ENCODE peak calls at places on chromosomes 13 and 19, in nine cellular contexts. One of them, this sample, is unnamed.

GRCh38 chr19:51501594-51502263 is at the start of gene SIGLEC12:
- DNase-seq in nucleus accumbens: no peak
- DNase-seq in fibroblast of pulmonary artery: no peak
- DNase-seq in GOT3: no peak
- DNase-seq in HS-5: no peak
- DNase-seq in caudate nucleus: no peak
- DNase-seq in epithelial cell of esophagus: no peak
- DNase-seq in T-helper 1 cell: no peak
- DNase-seq in stimulated activated naive CD8-positive, alpha-beta T cell treated with anti-CD3 and anti-CD28 coated beads, Interleukin-15, Interleukin-2, amounts not matched to agents 100 U/mL and 50 U/mL, for 24 hours: peak
- DNase-seq in this sample: no peak

GRCh38 chr19:56119585-56119978 is 1.5 kb downstream of the ZNF787 start:
- DNase-seq in nucleus accumbens: no peak
- DNase-seq in fibroblast of pulmonary artery: no peak
- DNase-seq in GOT3: no peak
- DNase-seq in HS-5: no peak
- DNase-seq in caudate nucleus: no peak
- DNase-seq in epithelial cell of esophagus: peak
- DNase-seq in T-helper 1 cell: no peak
- DNase-seq in stimulated activated naive CD8-positive, alpha-beta T cell treated with anti-CD3 and anti-CD28 coated beads, Interleukin-15, Interleukin-2, amounts not matched to agents 100 U/mL and 50 U/mL, for 24 hours: no peak
- DNase-seq in this sample: no peak

GRCh38 chr19:9171393-9171991 is 7.3 kb upstream of the OR7D2 start:
- DNase-seq in nucleus accumbens: no peak
- DNase-seq in fibroblast of pulmonary artery: peak
- DNase-seq in GOT3: no peak
- DNase-seq in HS-5: no peak
- DNase-seq in caudate nucleus: no peak
- DNase-seq in epithelial cell of esophagus: no peak
- DNase-seq in T-helper 1 cell: no peak
- DNase-seq in stimulated activated naive CD8-positive, alpha-beta T cell treated with anti-CD3 and anti-CD28 coated beads, Interleukin-15, Interleukin-2, amounts not matched to agents 100 U/mL and 50 U/mL, for 24 hours: no peak
- DNase-seq in this sample: no peak

GRCh38 chr19:17466487-17466850 is 3.9 kb upstream of the SLC27A1 start:
- DNase-seq in nucleus accumbens: no peak
- DNase-seq in fibroblast of pulmonary artery: no peak
- DNase-seq in GOT3: no peak
- DNase-seq in HS-5: no peak
- DNase-seq in caudate nucleus: no peak
- DNase-seq in epithelial cell of esophagus: no peak
- DNase-seq in T-helper 1 cell: no peak
- DNase-seq in stimulated activated naive CD8-positive, alpha-beta T cell treated with anti-CD3 and anti-CD28 coated beads, Interleukin-15, Interleukin-2, amounts not matched to agents 100 U/mL and 50 U/mL, for 24 hours: no peak
- DNase-seq in this sample: no peak

GRCh38 chr19:623974-624373 is 9.4 kb downstream of the POLRMT start:
- DNase-seq in nucleus accumbens: no peak
- DNase-seq in fibroblast of pulmonary artery: peak
- DNase-seq in GOT3: no peak
- DNase-seq in HS-5: no peak
- DNase-seq in caudate nucleus: no peak
- DNase-seq in epithelial cell of esophagus: no peak
- DNase-seq in T-helper 1 cell: no peak
- DNase-seq in stimulated activated naive CD8-positive, alpha-beta T cell treated with anti-CD3 and anti-CD28 coated beads, Interleukin-15, Interleukin-2, amounts not matched to agents 100 U/mL and 50 U/mL, for 24 hours: no peak
- DNase-seq in this sample: no peak

GRCh38 chr19:39833464-39834286 is at the start of gene DYRK1B:
- DNase-seq in nucleus accumbens: peak
- DNase-seq in fibroblast of pulmonary artery: peak
- DNase-seq in GOT3: peak
- DNase-seq in HS-5: peak
- DNase-seq in caudate nucleus: peak
- DNase-seq in epithelial cell of esophagus: peak
- DNase-seq in T-helper 1 cell: peak
- DNase-seq in stimulated activated naive CD8-positive, alpha-beta T cell treated with anti-CD3 and anti-CD28 coated beads, Interleukin-15, Interleukin-2, amounts not matched to agents 100 U/mL and 50 U/mL, for 24 hours: peak
- DNase-seq in this sample: peak

GRCh38 chr19:34904846-34905527 is 21.7 kb upstream of the ZNF30 start:
- DNase-seq in nucleus accumbens: no peak
- DNase-seq in fibroblast of pulmonary artery: no peak
- DNase-seq in GOT3: no peak
- DNase-seq in HS-5: no peak
- DNase-seq in caudate nucleus: no peak
- DNase-seq in epithelial cell of esophagus: no peak
- DNase-seq in T-helper 1 cell: no peak
- DNase-seq in stimulated activated naive CD8-positive, alpha-beta T cell treated with anti-CD3 and anti-CD28 coated beads, Interleukin-15, Interleukin-2, amounts not matched to agents 100 U/mL and 50 U/mL, for 24 hours: no peak
- DNase-seq in this sample: no peak

GRCh38 chr19:6760606-6761005 is 6.6 kb downstream of the SH2D3A start:
- DNase-seq in nucleus accumbens: no peak
- DNase-seq in fibroblast of pulmonary artery: no peak
- DNase-seq in GOT3: no peak
- DNase-seq in HS-5: no peak
- DNase-seq in caudate nucleus: no peak
- DNase-seq in epithelial cell of esophagus: no peak
- DNase-seq in T-helper 1 cell: no peak
- DNase-seq in stimulated activated naive CD8-positive, alpha-beta T cell treated with anti-CD3 and anti-CD28 coated beads, Interleukin-15, Interleukin-2, amounts not matched to agents 100 U/mL and 50 U/mL, for 24 hours: no peak
- DNase-seq in this sample: no peak

GRCh38 chr19:48368942-48369341 is 4.8 kb downstream of the SYNGR4 start:
- DNase-seq in nucleus accumbens: no peak
- DNase-seq in fibroblast of pulmonary artery: no peak
- DNase-seq in GOT3: no peak
- DNase-seq in HS-5: no peak
- DNase-seq in caudate nucleus: no peak
- DNase-seq in epithelial cell of esophagus: no peak
- DNase-seq in T-helper 1 cell: no peak
- DNase-seq in stimulated activated naive CD8-positive, alpha-beta T cell treated with anti-CD3 and anti-CD28 coated beads, Interleukin-15, Interleukin-2, amounts not matched to agents 100 U/mL and 50 U/mL, for 24 hours: no peak
- DNase-seq in this sample: no peak

GRCh38 chr19:11460207-11460606 is 20.6 kb downstream of the ELAVL3 start:
- DNase-seq in nucleus accumbens: no peak
- DNase-seq in fibroblast of pulmonary artery: no peak
- DNase-seq in GOT3: no peak
- DNase-seq in HS-5: no peak
- DNase-seq in caudate nucleus: no peak
- DNase-seq in epithelial cell of esophagus: no peak
- DNase-seq in T-helper 1 cell: no peak
- DNase-seq in stimulated activated naive CD8-positive, alpha-beta T cell treated with anti-CD3 and anti-CD28 coated beads, Interleukin-15, Interleukin-2, amounts not matched to agents 100 U/mL and 50 U/mL, for 24 hours: peak
- DNase-seq in this sample: no peak

GRCh38 chr19:55247621-55248099 is 11.2 kb downstream of the PPP6R1 start:
- DNase-seq in nucleus accumbens: no peak
- DNase-seq in fibroblast of pulmonary artery: peak
- DNase-seq in GOT3: no peak
- DNase-seq in HS-5: no peak
- DNase-seq in caudate nucleus: no peak
- DNase-seq in epithelial cell of esophagus: peak
- DNase-seq in T-helper 1 cell: no peak
- DNase-seq in stimulated activated naive CD8-positive, alpha-beta T cell treated with anti-CD3 and anti-CD28 coated beads, Interleukin-15, Interleukin-2, amounts not matched to agents 100 U/mL and 50 U/mL, for 24 hours: no peak
- DNase-seq in this sample: no peak

GRCh38 chr19:28472843-28473242 is 740.1 kb downstream of the UQCRFS1 start:
- DNase-seq in nucleus accumbens: no peak
- DNase-seq in fibroblast of pulmonary artery: no peak
- DNase-seq in GOT3: no peak
- DNase-seq in HS-5: no peak
- DNase-seq in caudate nucleus: no peak
- DNase-seq in epithelial cell of esophagus: no peak
- DNase-seq in T-helper 1 cell: no peak
- DNase-seq in stimulated activated naive CD8-positive, alpha-beta T cell treated with anti-CD3 and anti-CD28 coated beads, Interleukin-15, Interleukin-2, amounts not matched to agents 100 U/mL and 50 U/mL, for 24 hours: no peak
- DNase-seq in this sample: no peak

GRCh38 chr13:111282997-111283396 is 37.4 kb upstream of the TEX29 start:
- DNase-seq in nucleus accumbens: no peak
- DNase-seq in fibroblast of pulmonary artery: no peak
- DNase-seq in GOT3: no peak
- DNase-seq in HS-5: no peak
- DNase-seq in caudate nucleus: no peak
- DNase-seq in epithelial cell of esophagus: no peak
- DNase-seq in T-helper 1 cell: no peak
- DNase-seq in stimulated activated naive CD8-positive, alpha-beta T cell treated with anti-CD3 and anti-CD28 coated beads, Interleukin-15, Interleukin-2, amounts not matched to agents 100 U/mL and 50 U/mL, for 24 hours: no peak
- DNase-seq in this sample: no peak

GRCh38 chr13:32592082-32592481 is 5.8 kb downstream of the PDS5B start:
- DNase-seq in nucleus accumbens: no peak
- DNase-seq in fibroblast of pulmonary artery: no peak
- DNase-seq in GOT3: no peak
- DNase-seq in HS-5: no peak
- DNase-seq in caudate nucleus: no peak
- DNase-seq in epithelial cell of esophagus: no peak
- DNase-seq in T-helper 1 cell: no peak
- DNase-seq in stimulated activated naive CD8-positive, alpha-beta T cell treated with anti-CD3 and anti-CD28 coated beads, Interleukin-15, Interleukin-2, amounts not matched to agents 100 U/mL and 50 U/mL, for 24 hours: no peak
- DNase-seq in this sample: no peak

GRCh38 chr19:5103061-5103701 is 134.3 kb downstream of the KDM4B start:
- DNase-seq in nucleus accumbens: no peak
- DNase-seq in fibroblast of pulmonary artery: peak
- DNase-seq in GOT3: no peak
- DNase-seq in HS-5: no peak
- DNase-seq in caudate nucleus: no peak
- DNase-seq in epithelial cell of esophagus: no peak
- DNase-seq in T-helper 1 cell: no peak
- DNase-seq in stimulated activated naive CD8-positive, alpha-beta T cell treated with anti-CD3 and anti-CD28 coated beads, Interleukin-15, Interleukin-2, amounts not matched to agents 100 U/mL and 50 U/mL, for 24 hours: no peak
- DNase-seq in this sample: peak